ENCODE peak calls at places on chromosomes 13 and 19, in four cellular contexts. V is tibial artery, G is epithelial cell of esophagus, S is foreskin fibroblast. A is an unnamed sample.

GRCh38 chr13:70391678-70392077 is 283.4 kb upstream of the KLHL1 start:
- DNase-seq in V (no peak), G (no peak), S (no peak), A (no peak)

GRCh38 chr19:8269724-8270123 is 38.4 kb downstream of the CD320 start:
- DNase-seq in V (no peak), G (no peak), S (no peak), A (no peak)

GRCh38 chr13:24217601-24218281 is 57.2 kb downstream of the SPATA13 start:
- DNase-seq in V (no peak), G (peak; percentile 13), S (peak; percentile 31), A (no peak)

GRCh38 chr19:46069841-46070341 is 29.1 kb upstream of the IGFL4 start:
- DNase-seq in V (no peak), G (peak; percentile 94), S (peak; percentile 95), A (no peak)

GRCh38 chr19:58356236-58356970 is 3.1 kb upstream of the A1BG start:
- DNase-seq in V (no peak), G (peak; percentile 41), S (peak; percentile 67), A (no peak)

GRCh38 chr19:45448887-45449299 is 18.9 kb upstream of the FOSB start:
- DNase-seq in V (no peak), G (peak; percentile 90), S (peak; percentile 42), A (no peak)

GRCh38 chr13:106595623-106596022 is 27.7 kb upstream of the ARGLU1 start:
- DNase-seq in V (no peak), G (no peak), S (peak; percentile 44), A (no peak)

GRCh38 chr13:43246382-43246781 is 223.0 kb downstream of the DNAJC15 start:
- DNase-seq in V (no peak), G (no peak), S (no peak), A (no peak)

GRCh38 chr19:32178841-32179410 is 166.5 kb upstream of the ZNF507 start:
- DNase-seq in V (no peak), G (no peak), S (no peak), A (no peak)

GRCh38 chr13:95492044-95492801 is 60.3 kb upstream of the CLDN10 start:
- DNase-seq in V (no peak), G (peak; percentile 76), S (no peak), A (no peak)

GRCh38 chr13:48411281-48412099 is 1.4 kb downstream of the LPAR6 start:
- DNase-seq in V (no peak), G (no peak), S (peak; percentile 33), A (no peak)

GRCh38 chr13:79936368-79937136 is 404.4 kb downstream of the SPRY2 start:
- DNase-seq in V (peak; percentile 72), G (peak; percentile 95), S (peak; percentile 99), A (peak; percentile 93)

GRCh38 chr13:82867284-82867683 is 1015.0 kb downstream of the SLITRK1 start:
- DNase-seq in V (no peak), G (peak; percentile 52), S (no peak), A (no peak)

GRCh38 chr19:8028951-8029491 is 23.5 kb upstream of the CCL25 start:
- DNase-seq in V (no peak), G (no peak), S (no peak), A (no peak)

GRCh38 chr13:93700115-93700514 is 473.5 kb downstream of the GPC6 start:
- DNase-seq in V (no peak), G (no peak), S (peak; percentile 71), A (no peak)

GRCh38 chr13:51125495-51126226 is 14.6 kb upstream of the C13orf42 start:
- DNase-seq in V (no peak), G (peak; percentile 72), S (peak; percentile 70), A (peak; percentile 18)

GRCh38 chr13:24505756-24506155 is 6.8 kb downstream of the PARP4 start:
- DNase-seq in V (no peak), G (no peak), S (no peak), A (no peak)

GRCh38 chr13:39600766-39601165 is 2.2 kb downstream of the LHFPL6 start:
- DNase-seq in V (peak; percentile 80), G (no peak), S (peak; percentile 49), A (no peak)

GRCh38 chr13:49936943-49937273 is 768 bp upstream of the SPRYD7 start:
- DNase-seq in V (no peak), G (peak; percentile 9), S (peak; percentile 21), A (no peak)

GRCh38 chr13:45361596-45362206 is 20.7 kb upstream of the TPT1 start:
- DNase-seq in V (no peak), G (peak; percentile 97), S (peak; percentile 81), A (no peak)

GRCh38 chr19:17325881-17326594 is 8.6 kb downstream of the ANO8 start:
- DNase-seq in V (peak; percentile 92), G (peak; percentile 54), S (no peak), A (no peak)

GRCh38 chr19:52943884-52944643 is 18.6 kb downstream of the ZNF816 start:
- DNase-seq in V (peak; percentile 16), G (peak; percentile 67), S (no peak), A (no peak)

GRCh38 chr19:31347828-31348314 is 1.4 kb downstream of the TSHZ3 start:
- DNase-seq in V (no peak), G (no peak), S (peak; percentile 55), A (no peak)

GRCh38 chr19:29843180-29844051 is 31.6 kb downstream of the CCNE1 start:
- DNase-seq in V (peak; percentile 67), G (no peak), S (peak; percentile 61), A (no peak)

GRCh38 chr13:46551410-46552301 is 1.3 kb upstream of the LRCH1 start:
- DNase-seq in V (peak; percentile 87), G (peak; percentile 80), S (peak; percentile 84), A (no peak)

GRCh38 chr13:24443366-24443765 is 69.2 kb downstream of the PARP4 start:
- DNase-seq in V (no peak), G (no peak), S (no peak), A (no peak)

GRCh38 chr19:15178629-15179308 is 22.0 kb downstream of the NOTCH3 start:
- DNase-seq in V (no peak), G (no peak), S (no peak), A (no peak)

GRCh38 chr19:11088508-11089253 is 582 bp upstream of the LDLR start:
- DNase-seq in V (peak; percentile 83), G (no peak), S (no peak), A (no peak)

GRCh38 chr13:33003458-33004019 is 12.7 kb upstream of the KL start:
- DNase-seq in V (no peak), G (no peak), S (no peak), A (no peak)

GRCh38 chr19:15431396-15432017 is 12.7 kb upstream of the AKAP8L start:
- DNase-seq in V (no peak), G (no peak), S (no peak), A (no peak)

GRCh38 chr13:50080158-50080855 is 65.1 kb downstream of the KCNRG start:
- DNase-seq in V (peak; percentile 65), G (peak; percentile 40), S (peak; percentile 65), A (no peak)

GRCh38 chr13:113393572-113394503 is 29.9 kb upstream of the GRTP1 start:
- DNase-seq in V (peak; percentile 85), G (peak; percentile 70), S (peak; percentile 90), A (peak; percentile 35)

GRCh38 chr13:30804474-30804873 is 69.1 kb downstream of the ALOX5AP start:
- DNase-seq in V (no peak), G (no peak), S (no peak), A (no peak)
- TF ChIP-seq CTCF in V (no peak), G (no peak), S (peak; percentile 21), A (peak; percentile 12)

GRCh38 chr19:49004133-49004532 is 10.4 kb downstream of the RUVBL2 start:
- DNase-seq in V (no peak), G (no peak), S (no peak), A (no peak)
- TF ChIP-seq CTCF in V (no peak), G (no peak), S (no peak), A (no peak)

GRCh38 chr13:61684976-61685682 is 269.5 kb upstream of the PCDH20 start:
- DNase-seq in V (no peak), G (no peak), S (no peak), A (no peak)

DNA sequence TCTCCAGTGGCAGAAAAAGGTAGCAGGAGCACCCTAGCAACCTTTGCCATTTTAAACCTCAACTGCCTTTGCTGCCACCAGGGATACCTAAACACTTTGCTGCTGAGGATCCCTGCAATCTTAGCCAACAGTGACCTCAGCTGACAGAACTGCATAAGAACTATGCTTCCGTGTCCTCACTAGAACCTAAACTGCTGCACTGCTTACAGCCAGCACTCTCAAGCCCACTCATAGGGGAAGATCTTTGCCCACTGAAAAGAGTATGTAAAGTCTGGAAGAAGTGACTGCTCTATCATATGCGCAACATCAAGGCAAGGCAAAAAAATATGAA is 270.0 kb upstream of the PCDH20 start:
- DNase-seq in V (no peak), G (peak; percentile 60), S (no peak), A (no peak)
- TF ChIP-seq CTCF in V (no peak), G (peak; percentile 66), S (no peak), A (no peak)

GRCh38 chr13:20637811-20638210 is 65.7 kb upstream of the IL17D start:
- DNase-seq in V (no peak), G (no peak), S (no peak), A (no peak)
- TF ChIP-seq CTCF in V (no peak), G (no peak), S (no peak), A (no peak)

DNA sequence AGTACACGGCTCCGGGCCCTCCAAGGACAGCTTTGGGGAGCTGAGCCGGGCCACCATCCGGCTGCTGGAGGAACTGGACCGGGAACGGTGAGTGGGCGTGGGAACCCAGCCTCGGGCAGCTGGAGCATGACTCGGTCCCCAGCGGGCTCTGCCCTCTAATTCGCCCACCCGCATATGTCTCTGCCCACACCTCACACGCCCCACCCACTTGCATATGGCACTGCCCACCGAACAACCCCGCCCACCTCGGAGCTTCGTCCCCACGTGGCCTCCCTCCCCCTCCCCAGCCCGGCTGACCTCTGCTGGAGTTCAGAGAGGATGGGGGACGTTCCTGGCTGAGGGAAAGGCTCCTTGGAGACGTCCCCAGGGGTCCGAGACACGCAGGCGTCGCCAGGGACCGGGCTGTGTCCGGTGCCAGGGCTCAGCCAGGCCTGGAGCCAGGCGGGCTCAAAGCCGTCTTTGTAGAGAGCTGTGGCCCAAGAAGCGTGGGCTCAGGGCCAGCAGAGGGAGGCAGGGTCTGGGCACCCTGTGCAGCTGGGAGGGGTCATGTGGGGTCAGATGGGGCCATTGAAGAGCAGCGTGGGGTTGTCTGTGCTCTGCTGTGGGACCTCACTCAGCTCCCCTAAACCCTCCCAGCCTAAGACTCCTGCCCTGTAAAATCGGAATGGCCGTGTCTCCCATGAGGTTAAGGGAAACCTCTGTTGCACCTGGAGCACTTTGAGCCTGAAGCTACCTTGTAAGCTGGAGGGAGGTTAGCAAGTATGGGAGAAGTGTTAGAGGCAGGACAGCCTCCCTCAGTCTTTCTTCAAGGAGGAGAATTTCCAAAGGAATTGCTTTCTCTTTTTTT is 3.8 kb downstream of the APC2 start:
- DNase-seq in V (no peak), G (peak; percentile 70), S (peak; percentile 69), A (no peak)
- TF ChIP-seq CTCF in V (peak; percentile 7), G (no peak), S (no peak), A (no peak)

GRCh38 chr19:6772028-6772865 is at the start of gene VAV1:
- DNase-seq in V (no peak), G (no peak), S (no peak), A (no peak)
- TF ChIP-seq CTCF in V (no peak), G (no peak), S (no peak), A (no peak)